ENCODE peak calls at places on chromosomes 13 and 19, in seven cellular contexts. One of them, this sample, is unnamed.

GRCh38 chr19:14023404-14024235 is 4.3 kb upstream of the RLN3 start:
- DNase-seq in T-helper 2 cell: no peak
- DNase-seq in stimulated activated CD8-positive, alpha-beta memory T cell treated with anti-CD3 and anti-CD28 coated beads, Interleukin-15, amount 100 ng/mL, for 1 hour: no peak
- DNase-seq in NCI-H446 treated with DMSO at 0.1 percent for 48 hours: no peak
- DNase-seq in BJ: no peak
- DNase-seq in lung microvascular endothelial cell: peak
- DNase-seq in NCI-H2081: no peak
- DNase-seq in this sample: no peak

GRCh38 chr13:48829536-48829935 is 146.2 kb upstream of the FNDC3A start:
- DNase-seq in lung microvascular endothelial cell: no peak
- DNase-seq in T-helper 2 cell: no peak
- DNase-seq in stimulated activated CD8-positive, alpha-beta memory T cell treated with anti-CD3 and anti-CD28 coated beads, Interleukin-15, amount 100 ng/mL, for 1 hour: no peak
- DNase-seq in BJ: no peak
- DNase-seq in NCI-H446 treated with DMSO at 0.1 percent for 48 hours: no peak
- DNase-seq in NCI-H2081: no peak
- DNase-seq in this sample: no peak

GRCh38 chr19:3132971-3133792 is 2.7 kb upstream of the GNA15 start:
- DNase-seq in BJ: peak
- DNase-seq in NCI-H446 treated with DMSO at 0.1 percent for 48 hours: peak
- DNase-seq in stimulated activated CD8-positive, alpha-beta memory T cell treated with anti-CD3 and anti-CD28 coated beads, Interleukin-15, amount 100 ng/mL, for 1 hour: peak
- DNase-seq in T-helper 2 cell: peak
- DNase-seq in NCI-H2081: peak
- DNase-seq in lung microvascular endothelial cell: no peak
- DNase-seq in this sample: peak

GRCh38 chr19:42140125-42140754 is 8.0 kb upstream of the POU2F2 start:
- DNase-seq in T-helper 2 cell: no peak
- DNase-seq in stimulated activated CD8-positive, alpha-beta memory T cell treated with anti-CD3 and anti-CD28 coated beads, Interleukin-15, amount 100 ng/mL, for 1 hour: no peak
- DNase-seq in BJ: no peak
- DNase-seq in NCI-H446 treated with DMSO at 0.1 percent for 48 hours: no peak
- DNase-seq in lung microvascular endothelial cell: peak
- DNase-seq in NCI-H2081: no peak
- DNase-seq in this sample: no peak

GRCh38 chr19:9150650-9151049 is 10.5 kb downstream of the ZNF317 start:
- DNase-seq in NCI-H446 treated with DMSO at 0.1 percent for 48 hours: no peak
- DNase-seq in BJ: no peak
- DNase-seq in NCI-H2081: no peak
- DNase-seq in T-helper 2 cell: no peak
- DNase-seq in stimulated activated CD8-positive, alpha-beta memory T cell treated with anti-CD3 and anti-CD28 coated beads, Interleukin-15, amount 100 ng/mL, for 1 hour: no peak
- DNase-seq in lung microvascular endothelial cell: no peak
- DNase-seq in this sample: no peak

GRCh38 chr19:16074488-16075365 is 1.6 kb upstream of the TPM4 start:
- DNase-seq in T-helper 2 cell: no peak
- DNase-seq in NCI-H2081: no peak
- DNase-seq in BJ: no peak
- DNase-seq in NCI-H446 treated with DMSO at 0.1 percent for 48 hours: no peak
- DNase-seq in lung microvascular endothelial cell: no peak
- DNase-seq in stimulated activated CD8-positive, alpha-beta memory T cell treated with anti-CD3 and anti-CD28 coated beads, Interleukin-15, amount 100 ng/mL, for 1 hour: no peak
- DNase-seq in this sample: no peak

GRCh38 chr13:44815507-44816074 is 173.7 kb downstream of the NUFIP1 start:
- DNase-seq in BJ: peak
- DNase-seq in T-helper 2 cell: no peak
- DNase-seq in stimulated activated CD8-positive, alpha-beta memory T cell treated with anti-CD3 and anti-CD28 coated beads, Interleukin-15, amount 100 ng/mL, for 1 hour: no peak
- DNase-seq in lung microvascular endothelial cell: peak
- DNase-seq in NCI-H446 treated with DMSO at 0.1 percent for 48 hours: no peak
- DNase-seq in NCI-H2081: no peak
- DNase-seq in this sample: no peak

GRCh38 chr19:8973501-8974091 is 36.6 kb downstream of the MUC16 start:
- DNase-seq in lung microvascular endothelial cell: peak
- DNase-seq in NCI-H446 treated with DMSO at 0.1 percent for 48 hours: no peak
- DNase-seq in BJ: no peak
- DNase-seq in NCI-H2081: no peak
- DNase-seq in T-helper 2 cell: no peak
- DNase-seq in stimulated activated CD8-positive, alpha-beta memory T cell treated with anti-CD3 and anti-CD28 coated beads, Interleukin-15, amount 100 ng/mL, for 1 hour: no peak
- DNase-seq in this sample: no peak

GRCh38 chr13:33690321-33690720 is 127.6 kb upstream of the RFC3 start:
- DNase-seq in BJ: no peak
- DNase-seq in stimulated activated CD8-positive, alpha-beta memory T cell treated with anti-CD3 and anti-CD28 coated beads, Interleukin-15, amount 100 ng/mL, for 1 hour: no peak
- DNase-seq in NCI-H446 treated with DMSO at 0.1 percent for 48 hours: no peak
- DNase-seq in lung microvascular endothelial cell: no peak
- DNase-seq in NCI-H2081: no peak
- DNase-seq in T-helper 2 cell: no peak
- DNase-seq in this sample: no peak

GRCh38 chr19:48757741-48758144 is 2.4 kb downstream of the FGF21 start:
- DNase-seq in lung microvascular endothelial cell: no peak
- DNase-seq in stimulated activated CD8-positive, alpha-beta memory T cell treated with anti-CD3 and anti-CD28 coated beads, Interleukin-15, amount 100 ng/mL, for 1 hour: no peak
- DNase-seq in NCI-H2081: no peak
- DNase-seq in BJ: no peak
- DNase-seq in NCI-H446 treated with DMSO at 0.1 percent for 48 hours: no peak
- DNase-seq in T-helper 2 cell: no peak
- DNase-seq in this sample: no peak